ENCODE peak calls at places on chromosomes 11 and 22, in five cellular contexts. S is cardiac fibroblast, I is RWPE1, J is hepatocyte, Q is lower leg skin. A is an unnamed sample.

GRCh38 chr22:36350751-36351594 is 36.8 kb downstream of the MYH9 start:
- DNase-seq in S (no peak), I (no peak), J (peak), Q (no peak), A (peak)

GRCh38 chr11:110096369-110096976 is 3.3 kb downstream of the ZC3H12C start:
- DNase-seq in S (no peak), I (no peak), J (no peak), Q (no peak), A (no peak)

GRCh38 chr11:1297576-1298473 is 11.6 kb downstream of the TOLLIP start:
- DNase-seq in S (no peak), I (no peak), J (no peak), Q (no peak), A (no peak)

GRCh38 chr22:26952654-26953379 is 295.4 kb downstream of the MIAT start:
- DNase-seq in S (no peak), I (no peak), J (no peak), Q (no peak), A (no peak)

GRCh38 chr11:28176231-28176853 is 68.2 kb downstream of the METTL15 start:
- DNase-seq in S (no peak), I (peak), J (no peak), Q (no peak), A (no peak)

GRCh38 chr11:61281581-61282250 is 13.4 kb downstream of the VWCE start:
- DNase-seq in S (peak), I (peak), J (peak), Q (no peak), A (peak)

GRCh38 chr22:49828599-49828965 is 909 bp upstream of the BRD1 start:
- DNase-seq in S (no peak), I (no peak), J (no peak), Q (no peak), A (no peak)

GRCh38 chr11:58629857-58630256 is 7.4 kb downstream of the CNTF start:
- DNase-seq in S (peak), I (peak), J (peak), Q (no peak), A (peak)

GRCh38 chr11:107018902-107019493 is 722 bp upstream of the GUCY1A2 start:
- DNase-seq in S (peak), I (peak), J (peak), Q (peak), A (peak)

GRCh38 chr11:97871816-97872215 is 1148.9 kb upstream of the CNTN5 start:
- DNase-seq in S (no peak), I (no peak), J (no peak), Q (no peak), A (no peak)

GRCh38 chr11:78787696-78788095 is 213.0 kb upstream of the NARS2 start:
- DNase-seq in S (no peak), I (no peak), J (no peak), Q (no peak), A (no peak)

GRCh38 chr22:49965291-49966040 is 4.9 kb downstream of the PIM3 start:
- DNase-seq in S (no peak), I (no peak), J (peak), Q (no peak), A (peak)

GRCh38 chr22:36775589-36775965 is 342 bp downstream of the IFT27 start:
- DNase-seq in S (peak), I (no peak), J (peak), Q (no peak), A (peak)

GRCh38 chr11:45809456-45810395 is 4.8 kb downstream of the SLC35C1 start:
- DNase-seq in S (no peak), I (no peak), J (no peak), Q (no peak), A (no peak)

GRCh38 chr11:2093575-2094353 is 45.4 kb downstream of the IGF2 start:
- DNase-seq in S (peak), I (peak), J (no peak), Q (peak), A (no peak)

GRCh38 chr22:46042786-46043185 is 65.8 kb upstream of the WNT7B start:
- DNase-seq in S (no peak), I (no peak), J (no peak), Q (no peak), A (no peak)

GRCh38 chr11:60528934-60529333 is 13.7 kb downstream of the MS4A13 start:
- DNase-seq in S (no peak), I (no peak), J (no peak), Q (no peak), A (no peak)

GRCh38 chr22:20606784-20607128 is 99.3 kb downstream of the MED15 start:
- DNase-seq in S (no peak), I (no peak), J (no peak), Q (no peak), A (no peak)

GRCh38 chr11:106888386-106888785 is 129.9 kb downstream of the GUCY1A2 start:
- DNase-seq in S (no peak), I (no peak), J (no peak), Q (no peak), A (no peak)

GRCh38 chr11:129313588-129314288 is 61.9 kb upstream of the BARX2 start:
- DNase-seq in S (peak), I (no peak), J (no peak), Q (no peak), A (no peak)

GRCh38 chr11:131750152-131750551 is 379.7 kb downstream of the NTM start:
- DNase-seq in S (no peak), I (no peak), J (no peak), Q (no peak), A (no peak)

GRCh38 chr11:72139500-72139899 is 4.0 kb downstream of the FOLR3 start:
- DNase-seq in S (no peak), I (no peak), J (no peak), Q (no peak), A (no peak)

GRCh38 chr11:36150986-36151385 is 138.2 kb downstream of the COMMD9 start:
- DNase-seq in S (peak), I (no peak), J (no peak), Q (no peak), A (no peak)

GRCh38 chr11:80521592-80521991 is 1080.8 kb upstream of the TENM4 start:
- DNase-seq in S (no peak), I (peak), J (peak), Q (no peak), A (no peak)

GRCh38 chr11:31702966-31703365 is 108.2 kb downstream of the PAX6 start:
- DNase-seq in S (no peak), I (no peak), J (no peak), Q (no peak), A (no peak)

GRCh38 chr11:64313491-64314145 is 3.7 kb downstream of the TRMT112 start:
- DNase-seq in S (peak), I (no peak), J (no peak), Q (no peak), A (no peak)

GRCh38 chr11:123328281-123328680 is 101.8 kb upstream of the GRAMD1B start:
- DNase-seq in S (no peak), I (no peak), J (no peak), Q (no peak), A (no peak)

GRCh38 chr11:71298761-71299181 is 46.4 kb upstream of the SHANK2 start:
- DNase-seq in S (no peak), I (no peak), J (no peak), Q (no peak), A (no peak)

GRCh38 chr11:12207384-12208150 is 97.2 kb downstream of the MICAL2 start:
- DNase-seq in S (no peak), I (no peak), J (no peak), Q (no peak), A (peak)

GRCh38 chr11:132126973-132127900 is 756.8 kb downstream of the NTM start:
- DNase-seq in S (peak), I (peak), J (peak), Q (peak), A (peak)

GRCh38 chr11:125918140-125918840 is 14.0 kb downstream of the DDX25 start:
- DNase-seq in S (no peak), I (no peak), J (no peak), Q (no peak), A (no peak)

GRCh38 chr11:59776210-59777066 is 21.3 kb downstream of the STX3 start:
- DNase-seq in S (peak), I (peak), J (peak), Q (no peak), A (peak)

GRCh38 chr11:119683783-119684182 is 45.2 kb downstream of the NECTIN1 start:
- DNase-seq in S (no peak), I (no peak), J (peak), Q (peak), A (peak)

GRCh38 chr11:108960498-108960897 is 295.6 kb downstream of the DDX10 start:
- DNase-seq in S (no peak), I (no peak), J (no peak), Q (no peak), A (no peak)

GRCh38 chr11:101446238-101446637 is 137.6 kb downstream of the TRPC6 start:
- DNase-seq in S (peak), I (peak), J (no peak), Q (no peak), A (no peak)

GRCh38 chr11:19301336-19301735 is 60.6 kb upstream of the E2F8 start:
- DNase-seq in S (no peak), I (no peak), J (no peak), Q (no peak), A (no peak)

GRCh38 chr11:76159983-76160661 is 46.2 kb downstream of the WNT11 start:
- DNase-seq in S (no peak), I (no peak), J (no peak), Q (no peak), A (no peak)

GRCh38 chr22:23777776-23778575 is 5.3 kb downstream of the MMP11 start:
- DNase-seq in S (no peak), I (no peak), J (no peak), Q (no peak), A (no peak)

GRCh38 chr11:130383363-130384168 is 44.8 kb downstream of the ADAMTS8 start:
- DNase-seq in S (peak), I (no peak), J (peak), Q (no peak), A (no peak)

GRCh38 chr11:24965780-24966179 is 468.9 kb downstream of the LUZP2 start:
- DNase-seq in S (no peak), I (peak), J (no peak), Q (no peak), A (no peak)
- TF ChIP-seq CTCF in S (no peak), I (no peak), J (no peak), Q (no peak), A (no peak)

GRCh38 chr11:13354335-13354734 is 76.7 kb downstream of the BMAL1 start:
- DNase-seq in S (peak), I (no peak), J (no peak), Q (no peak), A (no peak)
- TF ChIP-seq CTCF in S (peak), I (no peak), J (peak), Q (no peak), A (peak)

GRCh38 chr11:134275534-134276395 is at the start of gene GLB1L3:
- DNase-seq in S (no peak), I (peak), J (peak), Q (no peak), A (peak)
- TF ChIP-seq CTCF in S (peak), I (peak), J (peak), Q (no peak), A (peak)

GRCh38 chr11:17734986-17735822 is 623 bp downstream of the KCNC1 start:
- DNase-seq in S (peak), I (peak), J (peak), Q (no peak), A (peak)

GRCh38 chr11:17736921-17737817 is 2.6 kb downstream of the KCNC1 start:
- DNase-seq in S (no peak), I (no peak), J (no peak), Q (no peak), A (no peak)

GRCh38 chr11:17733261-17733660 is 1.3 kb upstream of the KCNC1 start:
- DNase-seq in S (no peak), I (no peak), J (no peak), Q (no peak), A (no peak)

GRCh38 chr11:17735823-17736772 is 1.5 kb downstream of the KCNC1 start:
- DNase-seq in S (no peak), I (no peak), J (no peak), Q (no peak), A (no peak)

GRCh38 chr11:17734418-17734911 is at the start of gene KCNC1:
- DNase-seq in S (peak), I (no peak), J (peak), Q (no peak), A (no peak)
- TF ChIP-seq CTCF in S (no peak), I (no peak), J (no peak), Q (no peak), A (no peak)

DNA sequence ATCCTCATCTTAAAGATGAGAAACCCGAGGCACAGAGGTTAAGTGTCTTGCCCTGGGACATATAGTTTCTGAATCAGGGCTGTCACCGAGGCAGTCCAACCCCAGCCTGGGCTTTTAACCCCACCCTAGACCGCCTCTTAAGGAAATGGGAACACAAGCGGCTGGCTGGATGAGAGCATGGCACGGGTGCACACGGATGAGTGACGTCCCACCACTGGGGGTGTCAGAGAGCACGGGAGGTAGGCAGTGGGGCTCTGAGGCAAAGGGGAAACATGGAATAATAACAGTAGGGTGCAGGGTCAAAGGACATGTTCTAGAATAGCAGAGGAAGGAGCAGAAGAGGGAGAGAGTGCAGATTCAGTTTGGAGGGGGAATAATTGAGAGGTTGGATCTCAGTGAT is 22.3 kb downstream of the PPFIBP2 start:
- DNase-seq in S (no peak), I (no peak), J (peak), Q (no peak), A (peak)
- TF ChIP-seq CTCF in S (peak), I (no peak), J (peak), Q (no peak), A (no peak)

GRCh38 chr11:127133061-127133460 is 132.5 kb upstream of the KIRREL3 start:
- DNase-seq in S (no peak), I (no peak), J (no peak), Q (no peak), A (no peak)

GRCh38 chr11:127136438-127136837 is 135.9 kb upstream of the KIRREL3 start:
- DNase-seq in S (no peak), I (no peak), J (no peak), Q (no peak), A (no peak)
- TF ChIP-seq CTCF in S (no peak), I (no peak), J (no peak), Q (no peak), A (no peak)

GRCh38 chr11:14520086-14520901 is at the start of gene PSMA1:
- DNase-seq in S (peak), I (peak), J (peak), Q (peak), A (peak)
- TF ChIP-seq CTCF in S (no peak), I (no peak), J (no peak), Q (peak), A (no peak)

DNA sequence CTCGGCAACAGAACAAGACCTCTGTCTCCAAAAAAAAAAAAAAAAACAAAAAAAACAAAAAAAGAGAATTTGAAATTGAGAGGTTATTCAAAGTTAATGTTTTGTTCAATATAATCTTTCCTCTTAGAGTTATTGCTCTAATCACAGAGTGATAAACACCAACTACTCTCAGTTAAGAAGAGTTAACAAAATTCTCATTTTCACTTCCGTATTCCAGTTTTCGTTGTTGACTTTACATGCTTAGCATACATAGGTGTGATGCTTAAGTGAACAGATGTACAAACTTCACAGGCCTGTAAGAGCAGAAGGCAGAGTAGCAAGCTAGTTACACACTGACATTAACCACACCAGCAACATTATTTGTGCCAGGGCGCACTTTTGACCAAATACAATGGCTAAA is 12.3 kb downstream of the EIF4ENIF1 start:
- DNase-seq in S (no peak), I (no peak), J (no peak), Q (no peak), A (no peak)
- TF ChIP-seq CTCF in S (no peak), I (no peak), J (no peak), Q (no peak), A (no peak)

DNA sequence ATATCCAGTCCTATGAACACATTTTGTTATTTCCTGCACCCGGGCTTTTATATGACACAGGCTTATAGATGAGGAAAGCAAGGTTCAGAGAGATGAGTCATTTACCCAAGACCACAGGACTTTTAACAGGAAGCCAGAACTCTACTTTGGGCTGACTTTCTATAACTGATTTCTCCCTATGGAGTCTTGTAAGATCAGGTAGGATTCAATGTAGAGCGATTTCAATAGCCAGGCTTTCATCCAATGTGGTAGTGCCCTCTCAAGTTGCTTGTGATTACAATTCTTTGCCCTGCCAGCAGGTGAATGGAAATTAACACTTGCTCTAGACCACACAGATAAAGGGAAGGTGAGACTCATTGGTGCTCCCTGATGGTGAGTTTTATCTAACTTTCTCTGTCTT is 378.3 kb downstream of the INSC start:
- DNase-seq in S (no peak), I (no peak), J (no peak), Q (no peak), A (no peak)
- TF ChIP-seq CTCF in S (no peak), I (no peak), J (no peak), Q (no peak), A (no peak)

GRCh38 chr22:40385041-40385782 is 14.8 kb downstream of the SGSM3 start:
- DNase-seq in S (no peak), I (no peak), J (no peak), Q (no peak), A (peak)
- TF ChIP-seq CTCF in S (no peak), I (no peak), J (no peak), Q (no peak), A (no peak)